ENCODE peak calls at places on chromosomes 2 and 18, in four cellular contexts. K is HepG2, W is K562, Y is HCT116. I is an unnamed sample.

GRCh38 chr2:24214880-24215279 is 40.0 kb downstream of the FAM228A start:
- DNase-seq in K (no peak), W (no peak), Y (no peak), I (no peak)

GRCh38 chr18:30481871-30482270 is 560.7 kb downstream of the DSC3 start:
- DNase-seq in K (no peak), W (no peak), Y (no peak), I (no peak)

GRCh38 chr2:143529118-143529720 is 400.0 kb downstream of the ARHGAP15 start:
- DNase-seq in K (no peak), W (no peak), Y (no peak), I (no peak)

GRCh38 chr18:73636355-73636754 is 511.3 kb downstream of the FBXO15 start:
- DNase-seq in K (no peak), W (no peak), Y (no peak), I (no peak)

GRCh38 chr2:216130346-216130951 is 21.3 kb downstream of the XRCC5 start:
- DNase-seq in K (no peak), W (no peak), Y (no peak), I (no peak)

GRCh38 chr2:120346034-120346666 is at the start of gene INHBB:
- DNase-seq in K (no peak), W (no peak), Y (no peak), I (no peak)

GRCh38 chr2:32688511-32688910 is 60.7 kb downstream of the TTC27 start:
- DNase-seq in K (no peak), W (no peak), Y (no peak), I (no peak)

GRCh38 chr2:239149501-239149900 is 251.3 kb downstream of the HDAC4 start:
- DNase-seq in K (no peak), W (no peak), Y (no peak), I (no peak)

GRCh38 chr2:173652311-173652710 is 297.6 kb downstream of the CDCA7 start:
- DNase-seq in K (peak; percentile 46), W (no peak), Y (peak; percentile 85), I (peak; percentile 78)

GRCh38 chr18:54284535-54284934 is 15.2 kb downstream of the POLI start:
- DNase-seq in K (no peak), W (no peak), Y (no peak), I (no peak)

GRCh38 chr2:58032016-58032750 is 14.4 kb upstream of the VRK2 start:
- DNase-seq in K (no peak), W (no peak), Y (no peak), I (no peak)

GRCh38 chr18:22827741-22828140 is 105.4 kb upstream of the RBBP8 start:
- DNase-seq in K (no peak), W (no peak), Y (no peak), I (no peak)

GRCh38 chr2:58992062-58992736 is 751.1 kb upstream of the FANCL start:
- DNase-seq in K (peak; percentile 12), W (no peak), Y (no peak), I (no peak)

GRCh38 chr2:121699421-121700328 is 37.0 kb downstream of the NIFK start:
- DNase-seq in K (peak; percentile 52), W (peak; percentile 28), Y (peak; percentile 71), I (peak; percentile 82)

GRCh38 chr2:217975626-217976025 is 27.2 kb downstream of the TNS1 start:
- DNase-seq in K (no peak), W (no peak), Y (no peak), I (no peak)

GRCh38 chr2:49807689-49808088 is 653.4 kb upstream of the FSHR start:
- DNase-seq in K (no peak), W (no peak), Y (no peak), I (no peak)
- TF ChIP-seq TCF7L2 in K (no peak), W (no peak), Y (no peak), I (no peak)

GRCh38 chr2:148645135-148645924 is 779 bp downstream of the EPC2 start:
- DNase-seq in K (peak; percentile 91), W (peak; percentile 94), Y (peak; percentile 75), I (peak; percentile 83)

GRCh38 chr2:148645925-148646559 is 1.5 kb downstream of the EPC2 start:
- DNase-seq in K (peak; percentile 82), W (peak; percentile 32), Y (peak; percentile 75), I (no peak)

GRCh38 chr2:148643998-148644884 is at the start of gene EPC2:
- DNase-seq in K (peak; percentile 68), W (peak; percentile 95), Y (peak; percentile 67), I (no peak)

GRCh38 chr2:148643421-148643820 is 1.1 kb upstream of the EPC2 start:
- DNase-seq in K (no peak), W (no peak), Y (no peak), I (no peak)

GRCh38 chr2:148644885-148645134 is 259 bp downstream of the EPC2 start:
- DNase-seq in K (no peak), W (no peak), Y (no peak), I (no peak)
- TF ChIP-seq POLR2AphosphoS5 in K (no peak), W (peak; percentile 52), Y (peak; percentile 76), I (no peak)

GRCh38 chr2:89780318-89780717 is 1088.8 kb downstream of the RPIA start:
- DNase-seq in K (no peak), W (no peak), Y (no peak), I (no peak)
- H3K9me3 ChIP-seq in K (peaks cover 100% of the 10 kb centered on the region), W (peaks cover 4% of the 10 kb centered on the region), Y (peaks cover 85% of the 10 kb centered on the region), I (no peaks in the 10 kb centered on the region)

GRCh38 chr2:197614532-197614931 is 60.9 kb downstream of the RFTN2 start:
- DNase-seq in K (no peak), W (no peak), Y (no peak), I (no peak)
- TF ChIP-seq TCF7L2 in K (no peak), W (no peak), Y (no peak), I (no peak)

GRCh38 chr18:669077-669476 is 11.6 kb downstream of the TYMS start:
- DNase-seq in K (no peak), W (no peak), Y (no peak), I (no peak)
- TF ChIP-seq POLR2AphosphoS5 in K (no peak), W (no peak), Y (no peak), I (no peak)

GRCh38 chr2:6846967-6847695 is 18.6 kb downstream of the CMPK2 start:
- DNase-seq in K (no peak), W (peak; percentile 77), Y (no peak), I (no peak)
- H3K9me3 ChIP-seq in K (peaks cover 69% of the 10 kb centered on the region), W (peaks cover 39% of the 10 kb centered on the region), Y (peaks cover 28% of the 10 kb centered on the region), I (peaks cover 8% of the 10 kb centered on the region)

GRCh38 chr18:21134895-21135294 is 23.3 kb upstream of the ROCK1 start:
- DNase-seq in K (no peak), W (no peak), Y (no peak), I (no peak)
- TF ChIP-seq TCF7L2 in K (no peak), W (no peak), Y (no peak), I (no peak)

GRCh38 chr2:127630409-127631183 is 15.4 kb upstream of the GPR17 start:
- DNase-seq in K (no peak), W (no peak), Y (no peak), I (no peak)
- TF ChIP-seq POLR2AphosphoS5 in K (no peak), W (no peak), Y (no peak), I (no peak)

GRCh38 chr2:79554899-79555298 is 42.0 kb downstream of the CTNNA2 start:
- DNase-seq in K (no peak), W (no peak), Y (no peak), I (no peak)

GRCh38 chr2:79547568-79547967 is 34.7 kb downstream of the CTNNA2 start:
- DNase-seq in K (no peak), W (no peak), Y (no peak), I (no peak)

DNA sequence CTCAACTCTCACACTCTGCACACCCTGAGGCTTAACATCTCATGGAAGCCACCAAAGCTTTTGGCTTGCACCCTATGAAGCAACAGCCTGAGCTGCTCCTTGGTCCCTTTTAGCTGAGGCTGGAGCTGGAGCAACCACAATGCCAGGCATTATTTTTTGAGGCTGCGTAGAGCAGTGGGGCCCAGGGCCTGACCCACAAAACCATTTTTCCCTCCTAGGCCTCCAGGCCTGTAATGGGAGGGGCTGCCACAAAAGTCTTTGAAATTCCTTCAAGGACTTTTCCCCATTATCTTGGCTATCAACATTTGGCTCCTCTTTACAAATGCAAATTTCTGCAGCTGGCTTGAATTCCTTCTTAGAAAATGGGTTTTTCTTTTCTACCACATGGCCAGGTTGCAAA is 39.8 kb downstream of the CTNNA2 start:
- DNase-seq in K (no peak), W (no peak), Y (no peak), I (no peak)
- H3K9me3 ChIP-seq in K (peaks cover 98% of the 10 kb centered on the region), W (no peaks in the 10 kb centered on the region), Y (peaks cover 40% of the 10 kb centered on the region), I (peaks cover 35% of the 10 kb centered on the region)

GRCh38 chr2:54424555-54425163 is 31.5 kb upstream of the SPTBN1 start:
- DNase-seq in K (peak; percentile 20), W (no peak), Y (no peak), I (no peak)

GRCh38 chr2:54429811-54430600 is 26.1 kb upstream of the SPTBN1 start:
- DNase-seq in K (no peak), W (peak; percentile 53), Y (no peak), I (no peak)

GRCh38 chr2:54429055-54429454 is 27.1 kb upstream of the SPTBN1 start:
- DNase-seq in K (no peak), W (no peak), Y (no peak), I (no peak)

GRCh38 chr2:54430649-54431048 is 25.5 kb upstream of the SPTBN1 start:
- DNase-seq in K (no peak), W (no peak), Y (no peak), I (no peak)

DNA sequence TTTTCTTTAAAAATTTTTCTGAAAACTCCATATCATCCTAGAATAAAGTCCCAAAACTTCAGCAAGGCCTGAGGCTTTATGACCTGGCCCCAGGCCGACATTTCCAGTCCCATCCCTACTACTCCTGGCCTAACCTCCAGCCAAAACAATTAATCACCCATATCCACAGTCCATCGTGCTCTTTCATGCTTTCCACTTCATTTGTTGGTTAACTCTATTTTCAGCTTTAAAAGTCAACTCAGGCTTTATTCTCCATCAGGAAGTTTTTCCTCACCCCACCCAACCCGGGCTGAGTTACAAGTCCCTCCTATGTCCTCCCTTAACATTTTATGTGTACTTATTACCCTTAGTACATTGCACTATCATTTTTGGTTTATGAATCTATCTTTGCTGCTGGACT is 27.7 kb upstream of the SPTBN1 start:
- DNase-seq in K (no peak), W (no peak), Y (no peak), I (no peak)
- TF ChIP-seq TCF7L2 in K (no peak), W (no peak), Y (no peak), I (no peak)